ENCODE peak calls at places on chromosomes 13 and 19, in nine cellular contexts. One of them, this sample, is unnamed. For H3K4me1 and H3K36me3, the result is how much of the 10 kb centered on the place peaks cover.

GRCh38 chr13:45833242-45833641 is 18.3 kb downstream of the SIAH3 start:
- DNase-seq in PC-3: no peak
- DNase-seq in right atrium auricular region: no peak
- DNase-seq in mammary epithelial cell: no peak
- DNase-seq in lower lobe of right lung: no peak
- DNase-seq in NT2/D1: no peak
- DNase-seq in psoas muscle: no peak
- DNase-seq in CD4-positive, CD25-positive, alpha-beta regulatory T cell: no peak
- DNase-seq in body of pancreas: no peak
- DNase-seq in this sample: no peak

GRCh38 chr13:31627097-31627496 is 112.2 kb upstream of the RXFP2 start:
- DNase-seq in PC-3: no peak
- DNase-seq in right atrium auricular region: no peak
- DNase-seq in mammary epithelial cell: peak
- DNase-seq in lower lobe of right lung: no peak
- DNase-seq in NT2/D1: no peak
- DNase-seq in psoas muscle: no peak
- DNase-seq in CD4-positive, CD25-positive, alpha-beta regulatory T cell: no peak
- DNase-seq in body of pancreas: no peak
- DNase-seq in this sample: no peak

GRCh38 chr19:46480409-46480808 is 9.0 kb upstream of the PNMA8A start:
- DNase-seq in PC-3: no peak
- DNase-seq in right atrium auricular region: no peak
- DNase-seq in mammary epithelial cell: no peak
- DNase-seq in lower lobe of right lung: no peak
- DNase-seq in NT2/D1: no peak
- DNase-seq in psoas muscle: peak
- DNase-seq in CD4-positive, CD25-positive, alpha-beta regulatory T cell: no peak
- DNase-seq in body of pancreas: no peak
- DNase-seq in this sample: peak

GRCh38 chr19:24033962-24034342 is 53.0 kb upstream of the ZNF254 start:
- DNase-seq in PC-3: peak
- DNase-seq in right atrium auricular region: peak
- DNase-seq in mammary epithelial cell: peak
- DNase-seq in lower lobe of right lung: peak
- DNase-seq in NT2/D1: no peak
- DNase-seq in psoas muscle: peak
- DNase-seq in CD4-positive, CD25-positive, alpha-beta regulatory T cell: peak
- DNase-seq in body of pancreas: peak
- DNase-seq in this sample: peak

GRCh38 chr13:112885782-112886268 is 83.2 kb upstream of the MCF2L start:
- DNase-seq in PC-3: peak
- DNase-seq in right atrium auricular region: peak
- DNase-seq in mammary epithelial cell: peak
- DNase-seq in lower lobe of right lung: peak
- DNase-seq in NT2/D1: no peak
- DNase-seq in psoas muscle: peak
- DNase-seq in CD4-positive, CD25-positive, alpha-beta regulatory T cell: no peak
- DNase-seq in body of pancreas: peak
- DNase-seq in this sample: peak

GRCh38 chr19:31110331-31110730 is 238.9 kb downstream of the TSHZ3 start:
- DNase-seq in PC-3: no peak
- DNase-seq in right atrium auricular region: no peak
- DNase-seq in mammary epithelial cell: peak
- DNase-seq in lower lobe of right lung: no peak
- DNase-seq in NT2/D1: no peak
- DNase-seq in psoas muscle: no peak
- DNase-seq in CD4-positive, CD25-positive, alpha-beta regulatory T cell: no peak
- DNase-seq in body of pancreas: no peak
- DNase-seq in this sample: peak

GRCh38 chr13:25375727-25376358 is 4.1 kb downstream of the ATP8A2 start:
- DNase-seq in PC-3: peak
- DNase-seq in right atrium auricular region: no peak
- DNase-seq in mammary epithelial cell: peak
- DNase-seq in lower lobe of right lung: no peak
- DNase-seq in NT2/D1: no peak
- DNase-seq in psoas muscle: no peak
- DNase-seq in CD4-positive, CD25-positive, alpha-beta regulatory T cell: peak
- DNase-seq in body of pancreas: peak
- DNase-seq in this sample: peak

GRCh38 chr13:48159436-48160225 is 64.7 kb upstream of the MED4 start:
- DNase-seq in PC-3: no peak
- DNase-seq in right atrium auricular region: no peak
- DNase-seq in mammary epithelial cell: peak
- DNase-seq in lower lobe of right lung: no peak
- DNase-seq in NT2/D1: peak
- DNase-seq in psoas muscle: no peak
- DNase-seq in CD4-positive, CD25-positive, alpha-beta regulatory T cell: no peak
- DNase-seq in body of pancreas: no peak
- DNase-seq in this sample: no peak

GRCh38 chr13:75129331-75129730 is 352.6 kb downstream of the TBC1D4 start:
- DNase-seq in PC-3: peak
- DNase-seq in right atrium auricular region: no peak
- DNase-seq in mammary epithelial cell: peak
- DNase-seq in lower lobe of right lung: no peak
- DNase-seq in NT2/D1: no peak
- DNase-seq in psoas muscle: no peak
- DNase-seq in CD4-positive, CD25-positive, alpha-beta regulatory T cell: no peak
- DNase-seq in body of pancreas: no peak
- DNase-seq in this sample: no peak

GRCh38 chr19:48398329-48399235 is 5.1 kb downstream of the GRIN2D start:
- DNase-seq in PC-3: peak
- DNase-seq in right atrium auricular region: peak
- DNase-seq in mammary epithelial cell: peak
- DNase-seq in lower lobe of right lung: peak
- DNase-seq in NT2/D1: peak
- DNase-seq in psoas muscle: peak
- DNase-seq in CD4-positive, CD25-positive, alpha-beta regulatory T cell: peak
- DNase-seq in body of pancreas: peak
- DNase-seq in this sample: peak

GRCh38 chr19:2812414-2813234 is 7.0 kb upstream of the ZNF554 start:
- DNase-seq in PC-3: no peak
- DNase-seq in right atrium auricular region: no peak
- DNase-seq in mammary epithelial cell: no peak
- DNase-seq in lower lobe of right lung: no peak
- DNase-seq in NT2/D1: no peak
- DNase-seq in psoas muscle: no peak
- DNase-seq in CD4-positive, CD25-positive, alpha-beta regulatory T cell: no peak
- DNase-seq in body of pancreas: no peak
- DNase-seq in this sample: no peak

GRCh38 chr13:38308736-38309135 is 40.9 kb upstream of the UFM1 start:
- DNase-seq in PC-3: peak
- DNase-seq in right atrium auricular region: no peak
- DNase-seq in mammary epithelial cell: peak
- DNase-seq in lower lobe of right lung: no peak
- DNase-seq in NT2/D1: no peak
- DNase-seq in psoas muscle: no peak
- DNase-seq in CD4-positive, CD25-positive, alpha-beta regulatory T cell: no peak
- DNase-seq in body of pancreas: no peak
- DNase-seq in this sample: peak

GRCh38 chr13:28678809-28679208 is 19.9 kb downstream of the POMP start:
- DNase-seq in PC-3: peak
- DNase-seq in right atrium auricular region: no peak
- DNase-seq in mammary epithelial cell: no peak
- DNase-seq in lower lobe of right lung: no peak
- DNase-seq in NT2/D1: no peak
- DNase-seq in psoas muscle: no peak
- DNase-seq in CD4-positive, CD25-positive, alpha-beta regulatory T cell: no peak
- DNase-seq in body of pancreas: no peak
- DNase-seq in this sample: no peak

GRCh38 chr13:35379663-35380062 is 96.8 kb downstream of the MAB21L1 start:
- DNase-seq in PC-3: no peak
- DNase-seq in right atrium auricular region: no peak
- DNase-seq in mammary epithelial cell: no peak
- DNase-seq in lower lobe of right lung: no peak
- DNase-seq in NT2/D1: no peak
- DNase-seq in psoas muscle: no peak
- DNase-seq in CD4-positive, CD25-positive, alpha-beta regulatory T cell: no peak
- DNase-seq in body of pancreas: no peak
- DNase-seq in this sample: no peak

GRCh38 chr13:102904408-102904862 is 58.6 kb downstream of the ERCC5 start:
- DNase-seq in PC-3: peak
- DNase-seq in right atrium auricular region: no peak
- DNase-seq in mammary epithelial cell: peak
- DNase-seq in lower lobe of right lung: no peak
- DNase-seq in NT2/D1: no peak
- DNase-seq in psoas muscle: no peak
- DNase-seq in CD4-positive, CD25-positive, alpha-beta regulatory T cell: no peak
- DNase-seq in body of pancreas: no peak
- DNase-seq in this sample: no peak

GRCh38 chr13:30872685-30873443 is 33.2 kb upstream of the MEDAG start:
- DNase-seq in PC-3: no peak
- DNase-seq in right atrium auricular region: peak
- DNase-seq in mammary epithelial cell: peak
- DNase-seq in lower lobe of right lung: no peak
- DNase-seq in NT2/D1: peak
- DNase-seq in psoas muscle: peak
- DNase-seq in CD4-positive, CD25-positive, alpha-beta regulatory T cell: no peak
- DNase-seq in body of pancreas: no peak
- DNase-seq in this sample: peak

GRCh38 chr13:25046985-25047660 is 48.8 kb upstream of the PABPC3 start:
- DNase-seq in PC-3: no peak
- DNase-seq in right atrium auricular region: no peak
- DNase-seq in mammary epithelial cell: peak
- DNase-seq in lower lobe of right lung: no peak
- DNase-seq in NT2/D1: peak
- DNase-seq in psoas muscle: no peak
- DNase-seq in CD4-positive, CD25-positive, alpha-beta regulatory T cell: no peak
- DNase-seq in body of pancreas: no peak
- DNase-seq in this sample: peak

DNA sequence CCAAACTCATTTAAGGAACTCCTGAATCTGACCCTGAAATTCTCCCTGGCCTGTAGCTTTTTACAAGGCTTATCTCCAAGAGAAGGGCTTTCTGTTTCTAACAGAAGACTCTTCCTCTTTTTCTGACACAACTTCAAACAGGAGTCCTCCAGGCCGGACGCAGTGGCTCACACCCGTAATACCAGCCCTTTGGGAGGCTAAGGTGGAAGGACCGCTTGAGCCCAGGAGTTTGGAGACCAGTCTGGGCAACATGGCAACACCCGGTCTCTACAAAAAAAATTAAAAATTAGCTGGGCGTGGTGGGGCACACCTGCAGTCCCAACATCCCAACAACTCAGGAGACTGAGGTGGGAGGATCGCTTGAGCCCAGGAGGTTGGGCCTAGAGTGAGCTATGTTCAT is 41.8 kb downstream of the CARS2 start:
- DNase-seq in PC-3: no peak
- DNase-seq in right atrium auricular region: no peak
- DNase-seq in mammary epithelial cell: no peak
- DNase-seq in lower lobe of right lung: no peak
- DNase-seq in NT2/D1: no peak
- DNase-seq in psoas muscle: no peak
- DNase-seq in CD4-positive, CD25-positive, alpha-beta regulatory T cell: no peak
- DNase-seq in body of pancreas: no peak
- DNase-seq in this sample: no peak
- H3K4me1 ChIP-seq in PC-3: under half
- H3K4me1 ChIP-seq in right atrium auricular region: under half
- H3K4me1 ChIP-seq in mammary epithelial cell: under half
- H3K4me1 ChIP-seq in lower lobe of right lung: under half
- H3K4me1 ChIP-seq in NT2/D1: under half
- H3K4me1 ChIP-seq in psoas muscle: under half
- H3K4me1 ChIP-seq in CD4-positive, CD25-positive, alpha-beta regulatory T cell: under half
- H3K4me1 ChIP-seq in body of pancreas: under half
- H3K4me1 ChIP-seq in this sample: under half

GRCh38 chr19:49678970-49679831 is 2.1 kb downstream of the PRMT1 start:
- DNase-seq in PC-3: peak
- DNase-seq in right atrium auricular region: no peak
- DNase-seq in mammary epithelial cell: no peak
- DNase-seq in lower lobe of right lung: no peak
- DNase-seq in NT2/D1: no peak
- DNase-seq in psoas muscle: peak
- DNase-seq in CD4-positive, CD25-positive, alpha-beta regulatory T cell: no peak
- DNase-seq in body of pancreas: no peak
- DNase-seq in this sample: no peak
- H3K4me3 ChIP-seq in PC-3: peak
- H3K4me3 ChIP-seq in right atrium auricular region: peak
- H3K4me3 ChIP-seq in mammary epithelial cell: no peak
- H3K4me3 ChIP-seq in lower lobe of right lung: no peak
- H3K4me3 ChIP-seq in NT2/D1: no peak
- H3K4me3 ChIP-seq in psoas muscle: peak
- H3K4me3 ChIP-seq in CD4-positive, CD25-positive, alpha-beta regulatory T cell: no peak
- H3K4me3 ChIP-seq in body of pancreas: no peak
- H3K4me3 ChIP-seq in this sample: no peak

GRCh38 chr19:17346109-17346671 is 8.8 kb downstream of the GTPBP3 start:
- DNase-seq in PC-3: peak
- DNase-seq in right atrium auricular region: peak
- DNase-seq in mammary epithelial cell: peak
- DNase-seq in lower lobe of right lung: peak
- DNase-seq in NT2/D1: no peak
- DNase-seq in psoas muscle: peak
- DNase-seq in CD4-positive, CD25-positive, alpha-beta regulatory T cell: peak
- DNase-seq in body of pancreas: peak
- DNase-seq in this sample: peak
- H3K36me3 ChIP-seq in PC-3: under half
- H3K36me3 ChIP-seq in right atrium auricular region: under half
- H3K36me3 ChIP-seq in mammary epithelial cell: under half
- H3K36me3 ChIP-seq in lower lobe of right lung: under half
- H3K36me3 ChIP-seq in NT2/D1: under half
- H3K36me3 ChIP-seq in psoas muscle: under half
- H3K36me3 ChIP-seq in CD4-positive, CD25-positive, alpha-beta regulatory T cell: under half
- H3K36me3 ChIP-seq in body of pancreas: under half
- H3K36me3 ChIP-seq in this sample: under half

GRCh38 chr13:44746690-44747089 is 170.6 kb upstream of the TSC22D1 start:
- DNase-seq in PC-3: no peak
- DNase-seq in right atrium auricular region: no peak
- DNase-seq in mammary epithelial cell: peak
- DNase-seq in lower lobe of right lung: no peak
- DNase-seq in NT2/D1: no peak
- DNase-seq in psoas muscle: no peak
- DNase-seq in CD4-positive, CD25-positive, alpha-beta regulatory T cell: no peak
- DNase-seq in body of pancreas: no peak
- DNase-seq in this sample: no peak
- H3K4me1 ChIP-seq in PC-3: under half
- H3K4me1 ChIP-seq in right atrium auricular region: under half
- H3K4me1 ChIP-seq in mammary epithelial cell: under half
- H3K4me1 ChIP-seq in lower lobe of right lung: under half
- H3K4me1 ChIP-seq in NT2/D1: under half
- H3K4me1 ChIP-seq in psoas muscle: under half
- H3K4me1 ChIP-seq in CD4-positive, CD25-positive, alpha-beta regulatory T cell: under half
- H3K4me1 ChIP-seq in body of pancreas: under half
- H3K4me1 ChIP-seq in this sample: under half

DNA sequence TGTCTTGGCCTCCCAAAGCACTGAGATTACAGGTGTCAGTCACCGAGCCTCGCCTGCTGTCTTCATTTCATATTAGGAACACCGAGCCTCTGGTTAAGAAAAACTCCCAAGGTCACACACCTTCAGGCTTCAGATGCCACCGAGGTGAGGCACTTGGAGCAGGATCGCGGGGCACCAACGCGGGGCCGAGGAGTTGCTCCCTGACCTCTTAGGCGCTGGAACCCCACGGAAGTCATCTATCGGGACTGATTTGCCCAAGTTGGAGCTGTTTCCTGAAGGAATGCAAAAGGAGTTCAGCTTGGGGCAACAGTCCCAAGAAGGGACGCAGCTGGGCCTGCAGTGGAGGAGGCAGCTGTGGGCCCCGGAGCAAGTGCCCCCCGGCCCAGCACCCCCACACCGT is 50.3 kb upstream of the XPO4 start:
- DNase-seq in PC-3: no peak
- DNase-seq in right atrium auricular region: no peak
- DNase-seq in mammary epithelial cell: no peak
- DNase-seq in lower lobe of right lung: no peak
- DNase-seq in NT2/D1: no peak
- DNase-seq in psoas muscle: no peak
- DNase-seq in CD4-positive, CD25-positive, alpha-beta regulatory T cell: no peak
- DNase-seq in body of pancreas: no peak
- DNase-seq in this sample: no peak
- H3K4me3 ChIP-seq in PC-3: no peak
- H3K4me3 ChIP-seq in right atrium auricular region: no peak
- H3K4me3 ChIP-seq in mammary epithelial cell: no peak
- H3K4me3 ChIP-seq in lower lobe of right lung: no peak
- H3K4me3 ChIP-seq in NT2/D1: no peak
- H3K4me3 ChIP-seq in psoas muscle: no peak
- H3K4me3 ChIP-seq in CD4-positive, CD25-positive, alpha-beta regulatory T cell: no peak
- H3K4me3 ChIP-seq in body of pancreas: no peak
- H3K4me3 ChIP-seq in this sample: no peak